ENCODE peak calls at places on chromosomes 16 and 17, in five cellular contexts. W is caudate nucleus, X is RPMI8226, C is AG09319, G is NCI-H524. I is an unnamed sample.

GRCh38 chr17:77963441-77963840 is 4.9 kb downstream of the TNRC6C start:
- DNase-seq in W (no peak), X (peak), C (peak), G (peak), I (peak)

GRCh38 chr17:40103082-40103741 is 2.8 kb upstream of the NR1D1 start:
- DNase-seq in X (no peak), W (no peak), C (no peak), G (no peak), I (no peak)

GRCh38 chr17:71995570-71995969 is 125.2 kb upstream of the SOX9 start:
- DNase-seq in C (no peak), W (no peak), X (no peak), G (no peak), I (no peak)

GRCh38 chr17:53032861-53033271 is 789.9 kb upstream of the KIF2B start:
- DNase-seq in W (no peak), G (peak), C (no peak), X (peak), I (peak)

GRCh38 chr17:13495423-13495822 is 106.3 kb downstream of the HS3ST3A1 start:
- DNase-seq in C (no peak), W (no peak), G (no peak), X (no peak), I (no peak)

GRCh38 chr17:1071103-1071825 is 74.3 kb downstream of the TIMM22 start:
- DNase-seq in X (no peak), C (no peak), W (no peak), G (no peak), I (no peak)

GRCh38 chr16:5621826-5622225 is 524.2 kb upstream of the EEF2KMT start:
- DNase-seq in W (no peak), C (no peak), G (no peak), X (no peak), I (no peak)

GRCh38 chr17:46984892-46985291 is 5.8 kb upstream of the RPRML start:
- DNase-seq in C (no peak), X (no peak), W (no peak), G (peak), I (peak)

GRCh38 chr16:50313596-50314483 is 47.5 kb downstream of the ADCY7 start:
- DNase-seq in G (no peak), X (no peak), C (no peak), W (no peak), I (no peak)

GRCh38 chr16:83549836-83550569 is 257.8 kb upstream of the HSBP1 start:
- DNase-seq in C (no peak), G (peak), W (no peak), X (no peak), I (peak)

GRCh38 chr16:85996843-85997242 is 97.9 kb downstream of the IRF8 start:
- DNase-seq in W (no peak), X (no peak), G (no peak), C (no peak), I (no peak)

GRCh38 chr17:47324224-47325020 is 667 bp downstream of the EFCAB13 start:
- DNase-seq in C (no peak), X (peak), G (peak), W (no peak), I (no peak)

GRCh38 chr17:61833536-61834203 is 29.7 kb downstream of the BRIP1 start:
- DNase-seq in C (peak), W (no peak), G (no peak), X (no peak), I (no peak)

I was measured in NCI-H1694.